ENCODE peak calls at places on chromosomes 7 and 10, in seven cellular contexts. One of them, this sample, is unnamed.

GRCh38 chr10:77173615-77174461 is 463.8 kb downstream of the KCNMA1 start:
- DNase-seq in fibroblast of mammary gland: peak; percentile 82
- DNase-seq in upper lobe of right lung: peak; percentile 67
- DNase-seq in body of pancreas: peak; percentile 79
- DNase-seq in AG10803: peak; percentile 74
- DNase-seq in GM23338: peak; percentile 90
- DNase-seq in endodermal cell: peak; percentile 92
- DNase-seq in this sample: peak; percentile 55

GRCh38 chr7:103988468-103989199 is 824 bp downstream of the RELN start:
- DNase-seq in body of pancreas: no peak
- DNase-seq in GM23338: peak; percentile 41
- DNase-seq in fibroblast of mammary gland: no peak
- DNase-seq in AG10803: no peak
- DNase-seq in endodermal cell: peak; percentile 75
- DNase-seq in upper lobe of right lung: no peak
- DNase-seq in this sample: no peak

GRCh38 chr10:85597006-85597405 is 769.6 kb downstream of the GRID1 start:
- DNase-seq in fibroblast of mammary gland: no peak
- DNase-seq in GM23338: no peak
- DNase-seq in endodermal cell: no peak
- DNase-seq in AG10803: no peak
- DNase-seq in body of pancreas: no peak
- DNase-seq in upper lobe of right lung: no peak
- DNase-seq in this sample: no peak

GRCh38 chr7:22561356-22561755 is 61.4 kb upstream of the STEAP1B start:
- DNase-seq in body of pancreas: peak; percentile 81
- DNase-seq in fibroblast of mammary gland: peak; percentile 99
- DNase-seq in upper lobe of right lung: peak; percentile 71
- DNase-seq in GM23338: peak; percentile 95
- DNase-seq in endodermal cell: peak; percentile 91
- DNase-seq in AG10803: peak; percentile 100
- DNase-seq in this sample: no peak

GRCh38 chr10:35409094-35409582 is 72.8 kb downstream of the CCNY start:
- DNase-seq in AG10803: peak; percentile 86
- DNase-seq in endodermal cell: no peak
- DNase-seq in body of pancreas: peak; percentile 83
- DNase-seq in upper lobe of right lung: no peak
- DNase-seq in fibroblast of mammary gland: peak; percentile 85
- DNase-seq in GM23338: no peak
- DNase-seq in this sample: no peak

GRCh38 chr10:133083422-133084100 is 4.2 kb upstream of the ADGRA1 start:
- DNase-seq in endodermal cell: no peak
- DNase-seq in GM23338: no peak
- DNase-seq in upper lobe of right lung: no peak
- DNase-seq in body of pancreas: no peak
- DNase-seq in AG10803: no peak
- DNase-seq in fibroblast of mammary gland: no peak
- DNase-seq in this sample: no peak

GRCh38 chr7:157525501-157525915 is 188.7 kb downstream of the DNAJB6 start:
- DNase-seq in AG10803: no peak
- DNase-seq in GM23338: no peak
- DNase-seq in fibroblast of mammary gland: no peak
- DNase-seq in body of pancreas: no peak
- DNase-seq in endodermal cell: peak; percentile 45
- DNase-seq in upper lobe of right lung: no peak
- DNase-seq in this sample: no peak

GRCh38 chr10:10680496-10680895 is 337.2 kb upstream of the CELF2 start:
- DNase-seq in body of pancreas: no peak
- DNase-seq in fibroblast of mammary gland: no peak
- DNase-seq in upper lobe of right lung: no peak
- DNase-seq in endodermal cell: no peak
- DNase-seq in GM23338: no peak
- DNase-seq in AG10803: no peak
- DNase-seq in this sample: no peak

GRCh38 chr10:49484501-49485230 is 54.3 kb downstream of the ERCC6 start:
- DNase-seq in AG10803: peak; percentile 40
- DNase-seq in endodermal cell: no peak
- DNase-seq in fibroblast of mammary gland: peak; percentile 2
- DNase-seq in upper lobe of right lung: no peak
- DNase-seq in GM23338: no peak
- DNase-seq in body of pancreas: no peak
- DNase-seq in this sample: no peak

GRCh38 chr7:157918326-157918725 is 581.5 kb downstream of the DNAJB6 start:
- DNase-seq in fibroblast of mammary gland: no peak
- DNase-seq in endodermal cell: no peak
- DNase-seq in GM23338: no peak
- DNase-seq in AG10803: no peak
- DNase-seq in upper lobe of right lung: no peak
- DNase-seq in body of pancreas: no peak
- DNase-seq in this sample: no peak

GRCh38 chr10:57867226-57867625 is 400.5 kb downstream of the IPMK start:
- DNase-seq in fibroblast of mammary gland: no peak
- DNase-seq in endodermal cell: no peak
- DNase-seq in GM23338: no peak
- DNase-seq in body of pancreas: no peak
- DNase-seq in upper lobe of right lung: no peak
- DNase-seq in AG10803: no peak
- DNase-seq in this sample: no peak

GRCh38 chr10:34743804-34744203 is 71.3 kb downstream of the PARD3 start:
- DNase-seq in body of pancreas: no peak
- DNase-seq in GM23338: no peak
- DNase-seq in fibroblast of mammary gland: peak; percentile 52
- DNase-seq in endodermal cell: no peak
- DNase-seq in upper lobe of right lung: no peak
- DNase-seq in AG10803: peak; percentile 71
- DNase-seq in this sample: no peak

GRCh38 chr7:44229546-44230105 is 28.8 kb downstream of the YKT6 start:
- DNase-seq in fibroblast of mammary gland: no peak
- DNase-seq in GM23338: no peak
- DNase-seq in AG10803: no peak
- DNase-seq in endodermal cell: no peak
- DNase-seq in body of pancreas: no peak
- DNase-seq in upper lobe of right lung: no peak
- DNase-seq in this sample: no peak

GRCh38 chr10:73597346-73597745 is 6.2 kb upstream of the USP54 start:
- DNase-seq in upper lobe of right lung: no peak
- DNase-seq in endodermal cell: no peak
- DNase-seq in fibroblast of mammary gland: peak; percentile 69
- DNase-seq in body of pancreas: no peak
- DNase-seq in AG10803: no peak
- DNase-seq in GM23338: no peak
- DNase-seq in this sample: no peak

GRCh38 chr7:98354052-98354451 is 46.8 kb downstream of the BAIAP2L1 start:
- DNase-seq in AG10803: no peak
- DNase-seq in body of pancreas: no peak
- DNase-seq in fibroblast of mammary gland: no peak
- DNase-seq in endodermal cell: no peak
- DNase-seq in upper lobe of right lung: no peak
- DNase-seq in GM23338: no peak
- DNase-seq in this sample: no peak

GRCh38 chr7:18521945-18522566 is 26.5 kb downstream of the HDAC9 start:
- DNase-seq in AG10803: no peak
- DNase-seq in GM23338: no peak
- DNase-seq in body of pancreas: no peak
- DNase-seq in fibroblast of mammary gland: no peak
- DNase-seq in endodermal cell: no peak
- DNase-seq in upper lobe of right lung: no peak
- DNase-seq in this sample: no peak

GRCh38 chr10:4650109-4650508 is 175.9 kb upstream of the AKR1E2 start:
- DNase-seq in upper lobe of right lung: no peak
- DNase-seq in GM23338: no peak
- DNase-seq in AG10803: peak; percentile 56
- DNase-seq in body of pancreas: no peak
- DNase-seq in fibroblast of mammary gland: peak; percentile 63
- DNase-seq in endodermal cell: no peak
- DNase-seq in this sample: no peak

GRCh38 chr10:18859659-18860058 is 188.9 kb upstream of the MALRD1 start:
- DNase-seq in body of pancreas: no peak
- DNase-seq in endodermal cell: no peak
- DNase-seq in upper lobe of right lung: no peak
- DNase-seq in GM23338: no peak
- DNase-seq in fibroblast of mammary gland: no peak
- DNase-seq in AG10803: no peak
- DNase-seq in this sample: no peak

GRCh38 chr7:80918406-80918805 is 445 bp downstream of the SEMA3C start:
- DNase-seq in fibroblast of mammary gland: peak; percentile 31
- DNase-seq in upper lobe of right lung: no peak
- DNase-seq in endodermal cell: peak; percentile 69
- DNase-seq in GM23338: peak; percentile 50
- DNase-seq in body of pancreas: no peak
- DNase-seq in AG10803: no peak
- DNase-seq in this sample: no peak

DNA sequence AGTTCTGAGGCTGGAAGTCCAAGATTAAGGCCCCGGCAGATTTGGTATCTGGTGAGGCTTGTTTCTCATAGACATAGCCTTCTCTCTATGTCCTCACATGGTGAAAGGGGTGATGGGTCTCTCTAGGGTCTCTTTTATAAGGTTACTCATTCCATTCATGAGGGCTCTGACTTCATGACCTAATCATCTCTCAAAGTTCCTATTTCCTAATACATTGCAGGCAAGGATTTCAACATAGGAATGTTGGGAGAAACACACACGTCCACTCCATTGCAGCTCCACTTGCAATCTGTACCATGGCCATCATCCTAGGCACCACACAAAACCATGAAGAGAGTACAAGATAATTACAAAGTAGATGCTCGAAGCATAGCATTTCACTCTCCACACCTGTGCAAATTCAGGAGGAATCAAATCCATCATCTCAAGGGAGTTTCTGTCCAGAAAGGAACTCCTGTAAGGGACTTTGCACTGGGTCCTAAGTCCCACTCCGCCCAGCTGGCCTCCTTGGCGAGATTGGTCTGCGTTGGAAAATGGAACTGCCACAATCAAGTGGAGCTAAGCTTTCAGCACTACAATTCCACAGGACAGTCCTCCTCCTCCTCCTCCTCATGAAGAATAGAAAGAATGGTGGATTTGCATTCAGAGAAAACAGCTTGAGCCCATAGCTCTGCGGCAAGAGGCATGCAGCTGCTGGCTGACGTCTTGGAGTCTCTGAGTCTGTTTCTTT is 8.8 kb downstream of the DDC start:
- DNase-seq in endodermal cell: no peak
- DNase-seq in fibroblast of mammary gland: peak; percentile 56
- DNase-seq in upper lobe of right lung: no peak
- DNase-seq in body of pancreas: no peak
- DNase-seq in AG10803: peak; percentile 22
- DNase-seq in GM23338: no peak
- DNase-seq in this sample: no peak
- H3K4me3 ChIP-seq in endodermal cell: no peak overlapping the region
- H3K4me3 ChIP-seq in fibroblast of mammary gland: no peak overlapping the region
- H3K4me3 ChIP-seq in upper lobe of right lung: no peak overlapping the region
- H3K4me3 ChIP-seq in body of pancreas: no peak overlapping the region
- H3K4me3 ChIP-seq in AG10803: no peak overlapping the region
- H3K4me3 ChIP-seq in GM23338: no peak overlapping the region
- H3K4me3 ChIP-seq in this sample: no peak overlapping the region

GRCh38 chr7:107276220-107276827 is 107.5 kb downstream of the HBP1 start:
- DNase-seq in endodermal cell: no peak
- DNase-seq in GM23338: no peak
- DNase-seq in AG10803: no peak
- DNase-seq in body of pancreas: no peak
- DNase-seq in upper lobe of right lung: no peak
- DNase-seq in fibroblast of mammary gland: no peak
- DNase-seq in this sample: no peak
- TF ChIP-seq CTCF in endodermal cell: no peak
- TF ChIP-seq CTCF in GM23338: no peak
- TF ChIP-seq CTCF in AG10803: no peak
- TF ChIP-seq CTCF in body of pancreas: no peak
- TF ChIP-seq CTCF in upper lobe of right lung: no peak
- TF ChIP-seq CTCF in fibroblast of mammary gland: no peak
- TF ChIP-seq CTCF in this sample: no peak

GRCh38 chr10:119026301-119027110 is 3.0 kb upstream of the NANOS1 start:
- DNase-seq in AG10803: no peak
- DNase-seq in body of pancreas: no peak
- DNase-seq in GM23338: no peak
- DNase-seq in endodermal cell: peak; percentile 47
- DNase-seq in upper lobe of right lung: no peak
- DNase-seq in fibroblast of mammary gland: no peak
- DNase-seq in this sample: peak; percentile 27

GRCh38 chr10:119028900-119029612 is 458 bp upstream of the NANOS1 start:
- DNase-seq in GM23338: peak; percentile 94
- DNase-seq in upper lobe of right lung: peak; percentile 94
- DNase-seq in AG10803: peak; percentile 73
- DNase-seq in endodermal cell: peak; percentile 98
- DNase-seq in fibroblast of mammary gland: peak; percentile 76
- DNase-seq in body of pancreas: peak; percentile 87
- DNase-seq in this sample: no peak

GRCh38 chr10:119030421-119031250 is 1.1 kb downstream of the NANOS1 start:
- DNase-seq in AG10803: peak; percentile 34
- DNase-seq in endodermal cell: peak; percentile 91
- DNase-seq in upper lobe of right lung: peak; percentile 80
- DNase-seq in body of pancreas: peak; percentile 60
- DNase-seq in fibroblast of mammary gland: peak; percentile 53
- DNase-seq in GM23338: peak; percentile 79
- DNase-seq in this sample: no peak

GRCh38 chr10:119029613-119030420 is at the start of gene NANOS1:
- DNase-seq in body of pancreas: peak; percentile 30
- DNase-seq in endodermal cell: peak; percentile 84
- DNase-seq in GM23338: peak; percentile 58
- DNase-seq in AG10803: no peak
- DNase-seq in fibroblast of mammary gland: no peak
- DNase-seq in upper lobe of right lung: no peak
- DNase-seq in this sample: no peak

GRCh38 chr10:119031496-119032059 is 2.1 kb downstream of the NANOS1 start:
- DNase-seq in body of pancreas: no peak
- DNase-seq in endodermal cell: peak; percentile 52
- DNase-seq in upper lobe of right lung: no peak
- DNase-seq in fibroblast of mammary gland: no peak
- DNase-seq in AG10803: no peak
- DNase-seq in GM23338: peak; percentile 7
- DNase-seq in this sample: no peak
- H3K4me3 ChIP-seq in body of pancreas: no peak overlapping the region
- H3K4me3 ChIP-seq in endodermal cell: peak overlapping the region; percentile 82
- H3K4me3 ChIP-seq in upper lobe of right lung: no peak overlapping the region
- H3K4me3 ChIP-seq in fibroblast of mammary gland: no peak overlapping the region
- H3K4me3 ChIP-seq in AG10803: no peak overlapping the region
- H3K4me3 ChIP-seq in GM23338: peak overlapping the region; percentile 54
- H3K4me3 ChIP-seq in this sample: no peak overlapping the region

GRCh38 chr7:139382439-139382838 is 22.7 kb downstream of the LUC7L2 start:
- DNase-seq in AG10803: no peak
- DNase-seq in upper lobe of right lung: no peak
- DNase-seq in endodermal cell: no peak
- DNase-seq in fibroblast of mammary gland: no peak
- DNase-seq in body of pancreas: no peak
- DNase-seq in GM23338: no peak
- DNase-seq in this sample: no peak

GRCh38 chr7:139389091-139389490 is 29.4 kb downstream of the LUC7L2 start:
- DNase-seq in GM23338: no peak
- DNase-seq in AG10803: no peak
- DNase-seq in endodermal cell: no peak
- DNase-seq in upper lobe of right lung: no peak
- DNase-seq in fibroblast of mammary gland: no peak
- DNase-seq in body of pancreas: no peak
- DNase-seq in this sample: no peak

GRCh38 chr7:139389774-139390173 is 30.1 kb downstream of the LUC7L2 start:
- DNase-seq in upper lobe of right lung: no peak
- DNase-seq in AG10803: no peak
- DNase-seq in GM23338: no peak
- DNase-seq in endodermal cell: no peak
- DNase-seq in fibroblast of mammary gland: no peak
- DNase-seq in body of pancreas: no peak
- DNase-seq in this sample: no peak

GRCh38 chr7:139384611-139385010 is 24.9 kb downstream of the LUC7L2 start:
- DNase-seq in GM23338: no peak
- DNase-seq in endodermal cell: no peak
- DNase-seq in body of pancreas: no peak
- DNase-seq in AG10803: no peak
- DNase-seq in upper lobe of right lung: no peak
- DNase-seq in fibroblast of mammary gland: no peak
- DNase-seq in this sample: no peak

GRCh38 chr7:139387594-139387993 is 27.9 kb downstream of the LUC7L2 start:
- DNase-seq in fibroblast of mammary gland: no peak
- DNase-seq in body of pancreas: no peak
- DNase-seq in AG10803: no peak
- DNase-seq in upper lobe of right lung: no peak
- DNase-seq in GM23338: no peak
- DNase-seq in endodermal cell: no peak
- DNase-seq in this sample: no peak
- TF ChIP-seq CTCF in fibroblast of mammary gland: no peak
- TF ChIP-seq CTCF in body of pancreas: no peak
- TF ChIP-seq CTCF in AG10803: no peak
- TF ChIP-seq CTCF in upper lobe of right lung: no peak
- TF ChIP-seq CTCF in GM23338: no peak
- TF ChIP-seq CTCF in endodermal cell: no peak
- TF ChIP-seq CTCF in this sample: no peak